ENCODE peak calls at places on chromosomes 4 and X, in four cellular contexts. Q is left lung, F is NT2/D1, N is right cardiac atrium. W is an unnamed sample.

GRCh38 chr4:113707013-113707412 is 54.5 kb downstream of the CAMK2D start:
- DNase-seq in Q (no peak), F (no peak), N (no peak), W (no peak)

GRCh38 chrX:108020631-108021030 is 24.2 kb upstream of the VSIG1 start:
- DNase-seq in F (no peak), N (no peak), Q (no peak), W (peak)

GRCh38 chr4:53956053-53956452 is 108.4 kb downstream of the CHIC2 start:
- DNase-seq in Q (no peak), F (no peak), N (no peak), W (no peak)

GRCh38 chr4:3365326-3365725 is 72.5 kb downstream of the RGS12 start:
- DNase-seq in F (no peak), Q (no peak), N (no peak), W (peak)

GRCh38 chr4:766152-766515 is 59.8 kb downstream of the CPLX1 start:
- DNase-seq in N (peak), Q (no peak), F (no peak), W (peak)

GRCh38 chrX:146921204-146921603 is 106.7 kb upstream of the CXorf51A start:
- DNase-seq in F (no peak), Q (no peak), N (no peak), W (no peak)

GRCh38 chr4:138263438-138263837 is 21.3 kb upstream of the SLC7A11 start:
- DNase-seq in N (no peak), F (no peak), Q (no peak), W (peak)

GRCh38 chr4:5575941-5576340 is 132.4 kb downstream of the EVC2 start:
- DNase-seq in Q (no peak), N (no peak), F (no peak), W (no peak)

GRCh38 chrX:153761863-153762262 is 2.2 kb upstream of the PLXNB3 start:
- DNase-seq in Q (no peak), F (no peak), N (no peak), W (no peak)

GRCh38 chr4:77930154-77930553 is 67.5 kb downstream of the MRPL1 start:
- DNase-seq in Q (no peak), N (no peak), F (no peak), W (no peak)

GRCh38 chr4:176635372-176636261 is 157.1 kb downstream of the VEGFC start:
- DNase-seq in Q (no peak), F (no peak), N (no peak), W (peak)

GRCh38 chr4:1779588-1780382 is 13.3 kb upstream of the FGFR3 start:
- DNase-seq in Q (no peak), F (no peak), N (no peak), W (no peak)

GRCh38 chr4:123421227-123421941 is 24.8 kb downstream of the SPRY1 start:
- DNase-seq in Q (no peak), F (no peak), N (no peak), W (peak)

W was measured in NB4.